ENCODE peak calls at places on chromosomes 4 and X, in ten cellular contexts. S, E, F, R, H, N, Q, X, Y and L are unnamed samples.

GRCh38 chrX:153423652-153424051 is 12.4 kb downstream of the ZFP92 start:
- DNase-seq in E (no peak), Q (no peak), Y (no peak), N (peak; percentile 35), S (no peak), H (peak; percentile 12), X (no peak), R (no peak), F (no peak), L (no peak)

GRCh38 chrX:7083468-7084396 is 63.8 kb upstream of the STS start:
- DNase-seq in Q (peak; percentile 29), Y (no peak), S (peak; percentile 71), X (peak; percentile 97), R (peak; percentile 88), H (peak; percentile 92), E (peak; percentile 72), F (no peak), N (no peak), L (no peak)

GRCh38 chr4:173415092-173415491 is 16.2 kb upstream of the SCRG1 start:
- DNase-seq in Y (no peak), F (no peak), H (no peak), X (no peak), Q (no peak), E (no peak), S (no peak), N (no peak), R (peak; percentile 41), L (no peak)

GRCh38 chr4:150390531-150390910 is 191.4 kb upstream of the MAB21L2 start:
- DNase-seq in F (no peak), N (no peak), E (no peak), Q (no peak), X (no peak), H (no peak), Y (no peak), R (no peak), S (no peak), L (no peak)

GRCh38 chr4:38463268-38463958 is 200.6 kb upstream of the KLF3 start:
- DNase-seq in Q (no peak), R (no peak), F (no peak), S (no peak), N (no peak), Y (no peak), E (no peak), H (no peak), X (no peak), L (no peak)

GRCh38 chr4:8303485-8304281 is 34.1 kb downstream of the HTRA3 start:
- DNase-seq in Y (peak; percentile 49), S (no peak), H (peak; percentile 91), E (peak; percentile 78), F (no peak), X (peak; percentile 79), Q (no peak), R (peak; percentile 94), N (no peak), L (no peak)

GRCh38 chr4:8242782-8243556 is 26.6 kb upstream of the HTRA3 start:
- DNase-seq in Y (no peak), F (no peak), E (no peak), S (no peak), H (no peak), X (no peak), R (no peak), Q (no peak), N (no peak), L (no peak)

GRCh38 chr4:184961693-184962092 is 56.6 kb upstream of the HELT start:
- DNase-seq in Q (no peak), X (no peak), E (no peak), S (no peak), F (no peak), N (no peak), H (no peak), Y (no peak), R (no peak), L (no peak)

GRCh38 chr4:178240891-178241290 is 798.7 kb upstream of the AGA start:
- DNase-seq in F (no peak), X (no peak), H (no peak), N (no peak), Y (no peak), R (no peak), Q (no peak), E (no peak), S (no peak), L (no peak)

DNA sequence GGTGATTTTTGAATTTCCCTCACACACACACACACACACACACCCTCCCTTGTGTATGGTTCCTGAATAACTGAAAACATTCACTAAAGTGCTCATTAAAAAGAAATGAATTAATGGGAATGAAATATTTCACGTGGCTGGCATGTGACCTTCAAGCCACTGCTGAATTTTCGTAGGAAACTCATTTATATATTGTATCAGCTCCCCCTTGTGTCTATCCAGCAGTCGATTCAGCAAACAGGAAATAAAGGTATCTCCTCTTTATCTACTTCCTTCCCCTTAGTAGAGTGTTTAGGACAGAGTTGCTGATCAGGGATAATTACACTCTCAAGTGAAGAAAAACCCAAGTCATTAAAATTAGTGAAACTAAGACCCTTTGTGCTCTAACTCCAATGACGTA is 912.6 kb upstream of the LCORL start:
- DNase-seq in H (no peak), R (no peak), E (no peak), S (no peak), X (no peak), Y (no peak), N (no peak), Q (no peak), F (no peak), L (no peak)
- TF ChIP-seq CTCF in H (no peak), R (no peak), E (no peak), S (no peak), X (no peak), Y (peak; percentile 9), N (no peak), Q (no peak), F (no peak), L (no peak)

DNA sequence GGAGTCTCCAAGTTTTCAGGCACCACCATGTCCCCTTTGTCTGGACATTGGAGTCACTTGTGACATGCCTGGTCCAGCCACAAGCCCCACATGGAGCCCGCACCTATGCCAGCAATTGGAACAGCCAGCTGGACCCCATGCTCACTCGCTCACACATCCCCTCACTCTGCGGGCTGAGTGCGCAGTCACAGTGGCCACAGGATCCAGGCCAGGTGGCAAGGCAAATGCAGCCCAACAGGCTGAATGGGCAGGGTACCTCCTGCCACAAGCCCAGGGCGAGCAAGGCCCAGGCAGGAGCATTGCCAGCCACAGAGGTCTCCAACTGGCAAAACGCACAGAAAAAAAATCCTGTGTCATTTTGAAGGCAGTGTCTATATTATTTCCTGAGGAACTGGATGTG is 82.0 kb downstream of the ANXA10 start:
- DNase-seq in H (no peak), Q (no peak), X (no peak), R (no peak), N (no peak), Y (no peak), S (no peak), F (no peak), E (no peak), L (no peak)
- TF ChIP-seq CTCF in H (no peak), Q (no peak), X (no peak), R (no peak), N (no peak), Y (no peak), S (no peak), F (no peak), E (no peak), L (no peak)

DNA sequence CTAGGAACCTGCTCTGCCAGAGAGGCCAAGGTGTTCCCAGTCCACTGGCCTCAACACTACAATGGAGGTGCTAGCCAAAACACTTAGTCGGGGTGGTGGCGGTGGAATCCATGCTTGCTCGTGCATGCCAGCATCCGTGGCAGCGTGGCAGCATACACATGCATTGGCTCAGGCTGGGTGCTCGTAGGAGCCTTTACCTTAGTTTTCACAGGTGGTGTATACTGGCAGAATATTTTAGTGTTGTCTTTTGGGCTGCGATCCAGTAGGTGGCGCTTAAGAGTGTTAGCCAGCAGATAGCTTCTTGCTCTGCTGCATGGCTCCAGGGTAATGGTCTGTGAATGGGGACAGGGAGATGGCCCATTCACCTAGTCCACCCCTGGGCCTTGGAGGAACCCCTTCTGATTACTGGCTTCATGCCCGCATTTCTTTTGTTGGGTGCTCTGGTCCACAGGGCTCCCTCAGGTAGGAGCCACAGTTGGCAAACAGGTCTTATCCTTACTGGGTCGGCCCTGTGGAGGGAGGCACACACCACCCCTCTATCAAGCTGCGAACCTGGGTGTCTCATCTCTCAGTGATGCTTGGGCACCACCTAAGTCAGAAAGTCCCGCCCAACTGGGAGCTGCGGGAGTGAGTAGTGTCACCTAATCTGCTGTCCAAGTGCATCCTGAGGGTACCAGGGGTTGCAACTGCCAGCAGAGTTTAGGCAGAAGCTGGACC is 40.0 kb downstream of the RIPPLY1 start:
- DNase-seq in E (no peak), R (peak; percentile 6), N (peak; percentile 12), F (peak; percentile 33), H (no peak), X (no peak), Q (no peak), S (no peak), Y (peak; percentile 63), L (no peak)
- TF ChIP-seq CTCF in E (peak; percentile 17), R (peak; percentile 26), N (no peak), F (peak; percentile 41), H (peak; percentile 21), X (peak; percentile 43), Q (no peak), S (no peak), Y (no peak), L (peak; percentile 44)

GRCh38 chr4:107380836-107381438 is 339.1 kb downstream of the PAPSS1 start:
- DNase-seq in Y (no peak), E (no peak), S (no peak), Q (no peak), R (peak; percentile 67), F (no peak), H (peak; percentile 35), N (peak; percentile 16), X (no peak), L (no peak)

GRCh38 chr4:107380190-107380589 is 339.8 kb downstream of the PAPSS1 start:
- DNase-seq in E (no peak), R (peak; percentile 47), Y (no peak), X (no peak), N (no peak), S (no peak), F (no peak), Q (no peak), H (no peak), L (no peak)

GRCh38 chr4:107376293-107376692 is 340.2 kb upstream of the DKK2 start:
- DNase-seq in H (no peak), E (no peak), Q (no peak), N (no peak), X (no peak), R (no peak), S (no peak), Y (no peak), F (no peak), L (no peak)

DNA sequence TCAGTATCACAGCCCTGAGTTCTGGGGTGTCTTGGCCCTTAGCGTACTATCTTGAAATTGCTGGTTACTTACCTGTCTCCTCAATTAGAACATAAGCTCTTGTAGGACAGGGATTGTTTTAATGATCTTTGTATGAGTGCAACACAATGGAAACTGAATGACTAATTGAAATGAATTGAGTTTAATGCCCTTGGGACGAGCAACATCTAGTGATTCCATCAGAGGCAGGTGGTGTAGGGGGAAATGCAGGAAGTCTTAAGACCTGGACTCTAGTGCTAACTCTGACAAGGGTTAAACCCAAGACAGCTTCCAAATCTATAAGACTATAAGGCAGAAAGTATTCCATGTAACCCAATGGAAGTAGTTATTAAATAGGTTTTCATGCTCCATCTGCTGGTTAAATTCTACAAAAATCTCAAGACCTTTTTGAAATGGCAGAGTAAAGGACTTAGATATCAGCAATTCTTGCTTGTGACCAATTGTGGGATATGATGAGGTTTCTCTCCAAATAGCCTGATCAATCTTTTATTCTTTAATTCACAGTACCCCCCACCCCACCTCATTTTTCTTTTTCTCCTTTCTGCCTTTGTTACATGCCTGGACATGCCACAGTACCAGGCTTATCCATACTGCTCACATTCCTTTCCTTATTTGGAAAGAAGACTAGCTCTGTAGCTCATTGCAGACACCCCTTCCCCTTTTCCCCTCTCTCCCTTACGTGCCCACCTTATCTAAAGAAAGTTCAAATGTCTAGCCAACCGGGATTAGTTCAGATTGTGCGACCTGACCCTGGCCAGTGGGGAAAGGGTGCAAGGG is 340.8 kb downstream of the PAPSS1 start:
- DNase-seq in F (peak; percentile 9), S (no peak), N (no peak), E (no peak), H (peak; percentile 67), Q (no peak), R (peak; percentile 59), Y (no peak), X (peak; percentile 80), L (no peak)
- TF ChIP-seq CTCF in F (no peak), S (no peak), N (no peak), E (peak; percentile 43), H (peak; percentile 54), Q (no peak), R (peak; percentile 19), Y (no peak), X (peak; percentile 27), L (no peak)